ENCODE peak calls at places on chromosomes 4 and X, in ten cellular contexts. One of them, this sample, is unnamed.

GRCh38 chrX:25558137-25558536 is 542.4 kb upstream of the ARX start:
- DNase-seq in cortex of kidney: no peak
- DNase-seq in aorta: no peak
- DNase-seq in skeletal muscle cell: no peak
- DNase-seq in AG04450: no peak
- DNase-seq in sigmoid colon: no peak
- DNase-seq in sciatic nerve: no peak
- DNase-seq in activated CD8-positive, alpha-beta memory T cell treated with anti-CD3 and anti-CD28 coated beads for 24 hours: no peak
- DNase-seq in endodermal cell: no peak
- DNase-seq in A673: no peak
- DNase-seq in this sample: no peak

GRCh38 chr4:121464854-121465253 is 84.0 kb upstream of the QRFPR start:
- DNase-seq in activated CD8-positive, alpha-beta memory T cell treated with anti-CD3 and anti-CD28 coated beads for 24 hours: no peak
- DNase-seq in sigmoid colon: no peak
- DNase-seq in AG04450: no peak
- DNase-seq in cortex of kidney: no peak
- DNase-seq in skeletal muscle cell: no peak
- DNase-seq in A673: no peak
- DNase-seq in aorta: no peak
- DNase-seq in sciatic nerve: no peak
- DNase-seq in endodermal cell: no peak
- DNase-seq in this sample: no peak

GRCh38 chrX:13968198-13968597 is 61.5 kb downstream of the GEMIN8 start:
- DNase-seq in AG04450: no peak
- DNase-seq in skeletal muscle cell: no peak
- DNase-seq in cortex of kidney: no peak
- DNase-seq in endodermal cell: no peak
- DNase-seq in sigmoid colon: no peak
- DNase-seq in activated CD8-positive, alpha-beta memory T cell treated with anti-CD3 and anti-CD28 coated beads for 24 hours: no peak
- DNase-seq in A673: no peak
- DNase-seq in aorta: no peak
- DNase-seq in sciatic nerve: no peak
- DNase-seq in this sample: no peak

GRCh38 chr4:151231915-151232595 is 44.9 kb upstream of the PRSS48 start:
- DNase-seq in AG04450: no peak
- DNase-seq in skeletal muscle cell: no peak
- DNase-seq in activated CD8-positive, alpha-beta memory T cell treated with anti-CD3 and anti-CD28 coated beads for 24 hours: no peak
- DNase-seq in cortex of kidney: no peak
- DNase-seq in endodermal cell: no peak
- DNase-seq in sigmoid colon: no peak
- DNase-seq in aorta: no peak
- DNase-seq in A673: no peak
- DNase-seq in sciatic nerve: no peak
- DNase-seq in this sample: no peak

GRCh38 chrX:30414144-30414543 is 105.0 kb upstream of the NR0B1 start:
- DNase-seq in AG04450: no peak
- DNase-seq in sigmoid colon: no peak
- DNase-seq in aorta: no peak
- DNase-seq in A673: no peak
- DNase-seq in cortex of kidney: no peak
- DNase-seq in activated CD8-positive, alpha-beta memory T cell treated with anti-CD3 and anti-CD28 coated beads for 24 hours: no peak
- DNase-seq in sciatic nerve: no peak
- DNase-seq in skeletal muscle cell: no peak
- DNase-seq in endodermal cell: no peak
- DNase-seq in this sample: no peak

GRCh38 chr4:6591305-6591704 is 16.3 kb downstream of the MAN2B2 start:
- DNase-seq in A673: no peak
- DNase-seq in sigmoid colon: no peak
- DNase-seq in aorta: no peak
- DNase-seq in activated CD8-positive, alpha-beta memory T cell treated with anti-CD3 and anti-CD28 coated beads for 24 hours: no peak
- DNase-seq in cortex of kidney: no peak
- DNase-seq in sciatic nerve: no peak
- DNase-seq in endodermal cell: no peak
- DNase-seq in skeletal muscle cell: no peak
- DNase-seq in AG04450: no peak
- DNase-seq in this sample: no peak

GRCh38 chr4:57109530-57109846 is 697 bp downstream of the IGFBP7 start:
- DNase-seq in endodermal cell: no peak
- DNase-seq in A673: no peak
- DNase-seq in cortex of kidney: no peak
- DNase-seq in sciatic nerve: no peak
- DNase-seq in AG04450: no peak
- DNase-seq in sigmoid colon: no peak
- DNase-seq in activated CD8-positive, alpha-beta memory T cell treated with anti-CD3 and anti-CD28 coated beads for 24 hours: no peak
- DNase-seq in aorta: peak
- DNase-seq in skeletal muscle cell: no peak
- DNase-seq in this sample: no peak

GRCh38 chr4:142035556-142035955 is 399.2 kb downstream of the IL15 start:
- DNase-seq in aorta: no peak
- DNase-seq in skeletal muscle cell: no peak
- DNase-seq in sigmoid colon: no peak
- DNase-seq in A673: no peak
- DNase-seq in sciatic nerve: no peak
- DNase-seq in AG04450: no peak
- DNase-seq in cortex of kidney: no peak
- DNase-seq in activated CD8-positive, alpha-beta memory T cell treated with anti-CD3 and anti-CD28 coated beads for 24 hours: no peak
- DNase-seq in endodermal cell: no peak
- DNase-seq in this sample: no peak

GRCh38 chr4:100898844-100899243 is 381.0 kb upstream of the EMCN start:
- DNase-seq in A673: no peak
- DNase-seq in activated CD8-positive, alpha-beta memory T cell treated with anti-CD3 and anti-CD28 coated beads for 24 hours: no peak
- DNase-seq in aorta: no peak
- DNase-seq in sciatic nerve: no peak
- DNase-seq in endodermal cell: no peak
- DNase-seq in sigmoid colon: no peak
- DNase-seq in skeletal muscle cell: no peak
- DNase-seq in cortex of kidney: no peak
- DNase-seq in AG04450: no peak
- DNase-seq in this sample: no peak

GRCh38 chrX:45584717-45585116 is 384.0 kb upstream of the DIPK2B start:
- DNase-seq in sciatic nerve: no peak
- DNase-seq in sigmoid colon: no peak
- DNase-seq in activated CD8-positive, alpha-beta memory T cell treated with anti-CD3 and anti-CD28 coated beads for 24 hours: no peak
- DNase-seq in aorta: no peak
- DNase-seq in AG04450: no peak
- DNase-seq in cortex of kidney: no peak
- DNase-seq in endodermal cell: no peak
- DNase-seq in A673: no peak
- DNase-seq in skeletal muscle cell: no peak
- DNase-seq in this sample: no peak

GRCh38 chrX:154401918-154402621 is 3.9 kb downstream of the RPL10 start:
- DNase-seq in activated CD8-positive, alpha-beta memory T cell treated with anti-CD3 and anti-CD28 coated beads for 24 hours: peak
- DNase-seq in sciatic nerve: no peak
- DNase-seq in A673: peak
- DNase-seq in skeletal muscle cell: no peak
- DNase-seq in AG04450: no peak
- DNase-seq in sigmoid colon: no peak
- DNase-seq in cortex of kidney: no peak
- DNase-seq in aorta: no peak
- DNase-seq in endodermal cell: peak
- DNase-seq in this sample: no peak

GRCh38 chrX:106726485-106727437 is at the start of gene RNF128:
- DNase-seq in endodermal cell: peak
- DNase-seq in A673: peak
- DNase-seq in sigmoid colon: no peak
- DNase-seq in cortex of kidney: no peak
- DNase-seq in activated CD8-positive, alpha-beta memory T cell treated with anti-CD3 and anti-CD28 coated beads for 24 hours: no peak
- DNase-seq in AG04450: no peak
- DNase-seq in aorta: peak
- DNase-seq in sciatic nerve: no peak
- DNase-seq in skeletal muscle cell: no peak
- DNase-seq in this sample: no peak

GRCh38 chr4:176034498-176034897 is 31.1 kb upstream of the WDR17 start:
- DNase-seq in skeletal muscle cell: no peak
- DNase-seq in A673: peak
- DNase-seq in activated CD8-positive, alpha-beta memory T cell treated with anti-CD3 and anti-CD28 coated beads for 24 hours: no peak
- DNase-seq in aorta: no peak
- DNase-seq in sciatic nerve: no peak
- DNase-seq in sigmoid colon: no peak
- DNase-seq in endodermal cell: no peak
- DNase-seq in AG04450: peak
- DNase-seq in cortex of kidney: no peak
- DNase-seq in this sample: peak

GRCh38 chrX:40439625-40440532 is 140.9 kb upstream of the ATP6AP2 start:
- DNase-seq in endodermal cell: no peak
- DNase-seq in cortex of kidney: no peak
- DNase-seq in aorta: no peak
- DNase-seq in A673: no peak
- DNase-seq in activated CD8-positive, alpha-beta memory T cell treated with anti-CD3 and anti-CD28 coated beads for 24 hours: no peak
- DNase-seq in sigmoid colon: no peak
- DNase-seq in sciatic nerve: no peak
- DNase-seq in skeletal muscle cell: no peak
- DNase-seq in AG04450: no peak
- DNase-seq in this sample: no peak

GRCh38 chr4:14520171-14520570 is 482.1 kb upstream of the CPEB2 start:
- DNase-seq in sciatic nerve: no peak
- DNase-seq in A673: peak
- DNase-seq in AG04450: no peak
- DNase-seq in sigmoid colon: no peak
- DNase-seq in cortex of kidney: no peak
- DNase-seq in skeletal muscle cell: no peak
- DNase-seq in aorta: no peak
- DNase-seq in activated CD8-positive, alpha-beta memory T cell treated with anti-CD3 and anti-CD28 coated beads for 24 hours: no peak
- DNase-seq in endodermal cell: no peak
- DNase-seq in this sample: peak

GRCh38 chr4:103100691-103101090 is 1.1 kb upstream of the BDH2 start:
- DNase-seq in aorta: no peak
- DNase-seq in activated CD8-positive, alpha-beta memory T cell treated with anti-CD3 and anti-CD28 coated beads for 24 hours: no peak
- DNase-seq in cortex of kidney: no peak
- DNase-seq in skeletal muscle cell: no peak
- DNase-seq in sigmoid colon: no peak
- DNase-seq in AG04450: no peak
- DNase-seq in endodermal cell: peak
- DNase-seq in sciatic nerve: no peak
- DNase-seq in A673: no peak
- DNase-seq in this sample: no peak

GRCh38 chr4:5836943-5837342 is 55.9 kb downstream of the CRMP1 start:
- DNase-seq in endodermal cell: no peak
- DNase-seq in sciatic nerve: no peak
- DNase-seq in A673: no peak
- DNase-seq in skeletal muscle cell: no peak
- DNase-seq in AG04450: no peak
- DNase-seq in cortex of kidney: no peak
- DNase-seq in aorta: no peak
- DNase-seq in activated CD8-positive, alpha-beta memory T cell treated with anti-CD3 and anti-CD28 coated beads for 24 hours: no peak
- DNase-seq in sigmoid colon: no peak
- DNase-seq in this sample: no peak

GRCh38 chrX:3393168-3393567 is 46.7 kb upstream of the MXRA5 start:
- DNase-seq in A673: peak
- DNase-seq in aorta: no peak
- DNase-seq in activated CD8-positive, alpha-beta memory T cell treated with anti-CD3 and anti-CD28 coated beads for 24 hours: no peak
- DNase-seq in cortex of kidney: no peak
- DNase-seq in AG04450: no peak
- DNase-seq in sigmoid colon: no peak
- DNase-seq in endodermal cell: no peak
- DNase-seq in skeletal muscle cell: no peak
- DNase-seq in sciatic nerve: no peak
- DNase-seq in this sample: peak

GRCh38 chr4:56654238-56654632 is 26.9 kb downstream of the HOPX start:
- DNase-seq in A673: no peak
- DNase-seq in endodermal cell: no peak
- DNase-seq in activated CD8-positive, alpha-beta memory T cell treated with anti-CD3 and anti-CD28 coated beads for 24 hours: no peak
- DNase-seq in aorta: no peak
- DNase-seq in cortex of kidney: no peak
- DNase-seq in AG04450: no peak
- DNase-seq in sciatic nerve: no peak
- DNase-seq in sigmoid colon: no peak
- DNase-seq in skeletal muscle cell: no peak
- DNase-seq in this sample: no peak

GRCh38 chr4:38857354-38858096 is 908 bp upstream of the TLR6 start:
- DNase-seq in sciatic nerve: no peak
- DNase-seq in AG04450: peak
- DNase-seq in cortex of kidney: no peak
- DNase-seq in aorta: peak
- DNase-seq in endodermal cell: peak
- DNase-seq in sigmoid colon: no peak
- DNase-seq in A673: peak
- DNase-seq in activated CD8-positive, alpha-beta memory T cell treated with anti-CD3 and anti-CD28 coated beads for 24 hours: peak
- DNase-seq in skeletal muscle cell: peak
- DNase-seq in this sample: peak

GRCh38 chr4:48360966-48361470 is 19.7 kb downstream of the SLAIN2 start:
- DNase-seq in sigmoid colon: no peak
- DNase-seq in skeletal muscle cell: no peak
- DNase-seq in A673: no peak
- DNase-seq in AG04450: no peak
- DNase-seq in sciatic nerve: no peak
- DNase-seq in cortex of kidney: no peak
- DNase-seq in endodermal cell: no peak
- DNase-seq in aorta: no peak
- DNase-seq in activated CD8-positive, alpha-beta memory T cell treated with anti-CD3 and anti-CD28 coated beads for 24 hours: no peak
- DNase-seq in this sample: no peak

GRCh38 chr4:42487230-42487629 is 89.9 kb downstream of the SHISA3 start:
- DNase-seq in activated CD8-positive, alpha-beta memory T cell treated with anti-CD3 and anti-CD28 coated beads for 24 hours: no peak
- DNase-seq in sigmoid colon: no peak
- DNase-seq in endodermal cell: no peak
- DNase-seq in aorta: no peak
- DNase-seq in sciatic nerve: no peak
- DNase-seq in A673: no peak
- DNase-seq in cortex of kidney: no peak
- DNase-seq in skeletal muscle cell: no peak
- DNase-seq in AG04450: no peak
- DNase-seq in this sample: no peak